ENCODE peak calls at places on chromosome 15, in seven cellular contexts. X is NCI-H524; K is Caki2; U is mammary epithelial cell; D is stimulated activated CD4-positive, alpha-beta T cell treated with anti-CD3 and anti-CD28 coated beads, Interleukin-15, amount 100 ng/mL, for 48 hours; J is epithelial cell of esophagus; G is activated CD8-positive, alpha-beta memory T cell treated with anti-CD3 and anti-CD28 coated beads for 48 hours. W is an unnamed sample.

GRCh38 chr15:88703533-88703932 is 64.7 kb downstream of the ISG20 start:
- DNase-seq in X (peak), K (no peak), U (no peak), D (no peak), J (no peak), G (no peak), W (no peak)

GRCh38 chr15:95558131-95558530 is 772.4 kb upstream of the NR2F2 start:
- DNase-seq in X (no peak), K (peak), U (peak), D (no peak), J (peak), G (no peak), W (peak)

GRCh38 chr15:34644061-34644460 is 60.6 kb upstream of the GOLGA8B start:
- DNase-seq in X (no peak), K (no peak), U (peak), D (no peak), J (peak), G (no peak), W (no peak)

GRCh38 chr15:84400017-84400740 is 164.6 kb downstream of the GOLGA6L4 start:
- DNase-seq in X (no peak), K (no peak), U (no peak), D (no peak), J (no peak), G (no peak), W (no peak)

GRCh38 chr15:57171414-57171813 is 204.9 kb upstream of the CGNL1 start:
- DNase-seq in X (no peak), K (no peak), U (no peak), D (no peak), J (peak), G (no peak), W (no peak)

GRCh38 chr15:50358805-50359204 is 3.8 kb upstream of the GABPB1 start:
- DNase-seq in X (peak), K (peak), U (peak), D (peak), J (peak), G (no peak), W (no peak)

GRCh38 chr15:62809106-62809967 is 233.2 kb upstream of the TPM1 start:
- DNase-seq in X (no peak), K (no peak), U (peak), D (no peak), J (peak), G (no peak), W (no peak)

GRCh38 chr15:45641374-45641778 is 6.5 kb downstream of the SQOR start:
- DNase-seq in X (no peak), K (peak), U (peak), D (no peak), J (peak), G (no peak), W (no peak)

GRCh38 chr15:69080203-69080957 is 65.9 kb downstream of the NOX5 start:
- DNase-seq in X (no peak), K (peak), U (peak), D (no peak), J (peak), G (no peak), W (no peak)

GRCh38 chr15:40747685-40748631 is 7.1 kb downstream of the RMDN3 start:
- DNase-seq in X (no peak), K (no peak), U (no peak), D (no peak), J (no peak), G (no peak), W (no peak)

GRCh38 chr15:84633311-84634227 is 20.5 kb downstream of the WDR73 start:
- DNase-seq in X (peak), K (peak), U (peak), D (peak), J (peak), G (peak), W (no peak)

GRCh38 chr15:31494786-31495185 is 168.2 kb downstream of the KLF13 start:
- DNase-seq in X (no peak), K (no peak), U (no peak), D (no peak), J (no peak), G (no peak), W (no peak)

GRCh38 chr15:25437751-25438600 is 848 bp downstream of the UBE3A start:
- DNase-seq in X (peak), K (peak), U (peak), D (peak), J (peak), G (peak), W (peak)

GRCh38 chr15:40923551-40923950 is 5.6 kb upstream of the DLL4 start:
- DNase-seq in X (no peak), K (no peak), U (no peak), D (no peak), J (no peak), G (no peak), W (no peak)

GRCh38 chr15:88989578-88989977 is 76.4 kb upstream of the MFGE8 start:
- DNase-seq in X (no peak), K (peak), U (no peak), D (no peak), J (no peak), G (no peak), W (no peak)

GRCh38 chr15:67068724-67069400 is 3.5 kb downstream of the SMAD3 start:
- DNase-seq in X (peak), K (peak), U (no peak), D (no peak), J (no peak), G (no peak), W (no peak)

GRCh38 chr15:33218071-33218491 is 23.6 kb upstream of the FMN1 start:
- DNase-seq in X (no peak), K (no peak), U (peak), D (no peak), J (no peak), G (no peak), W (peak)

GRCh38 chr15:90593469-90594158 is 63.9 kb downstream of the CRTC3 start:
- DNase-seq in X (no peak), K (no peak), U (no peak), D (no peak), J (no peak), G (no peak), W (no peak)

GRCh38 chr15:92164327-92165000 is 229.2 kb upstream of the ST8SIA2 start:
- DNase-seq in X (no peak), K (no peak), U (no peak), D (no peak), J (no peak), G (no peak), W (no peak)

GRCh38 chr15:85141601-85142185 is 160.0 kb downstream of the PDE8A start:
- DNase-seq in X (peak), K (no peak), U (no peak), D (no peak), J (peak), G (no peak), W (no peak)

GRCh38 chr15:77014137-77015081 is 19.5 kb downstream of the PSTPIP1 start:
- DNase-seq in X (no peak), K (no peak), U (no peak), D (no peak), J (no peak), G (no peak), W (no peak)

GRCh38 chr15:43648649-43649429 is at the start of gene CATSPER2:
- DNase-seq in X (no peak), K (no peak), U (no peak), D (no peak), J (no peak), G (no peak), W (no peak)

GRCh38 chr15:33226559-33227181 is 32.2 kb upstream of the FMN1 start:
- DNase-seq in X (peak), K (no peak), U (peak), D (peak), J (peak), G (peak), W (no peak)

GRCh38 chr15:64110945-64111678 is 15.3 kb downstream of the SNX1 start:
- DNase-seq in X (no peak), K (no peak), U (no peak), D (no peak), J (no peak), G (no peak), W (no peak)